ENCODE peak calls at places on chromosomes 4 and X, in seven cellular contexts. N is neuronal stem cell, R is GM23248, Z is astrocyte, K is HCT116, X is IMR-90, B is H9. Q is an unnamed sample. For H3K4me1 and H3K9me3, the result is how much of the 10 kb centered on the place peaks cover.

GRCh38 chr4:8473198-8473919 is 32.8 kb downstream of the TRMT44 start:
- DNase-seq in N (no peak), R (peak), Z (peak), K (no peak), X (no peak), B (peak), Q (peak)

GRCh38 chr4:79913581-79913980 is 159.4 kb downstream of the ANTXR2 start:
- DNase-seq in N (no peak), R (peak), Z (peak), K (no peak), X (peak), B (no peak), Q (peak)

GRCh38 chr4:143352052-143352451 is 15.4 kb downstream of the GAB1 start:
- DNase-seq in N (no peak), R (no peak), Z (peak), K (no peak), X (no peak), B (no peak), Q (no peak)

GRCh38 chr4:39820186-39820585 is 122.2 kb downstream of the UBE2K start:
- DNase-seq in N (no peak), R (no peak), Z (no peak), K (no peak), X (no peak), B (peak), Q (no peak)

GRCh38 chrX:111100191-111100590 is 4.2 kb downstream of the PAK3 start:
- DNase-seq in N (peak), R (peak), Z (no peak), K (peak), X (peak), B (peak), Q (peak)

GRCh38 chrX:69289046-69289838 is 124.0 kb upstream of the PJA1 start:
- DNase-seq in N (no peak), R (no peak), Z (no peak), K (no peak), X (no peak), B (no peak), Q (no peak)

GRCh38 chr4:163991268-163991667 is 496.8 kb downstream of the TMA16 start:
- DNase-seq in N (no peak), R (no peak), Z (peak), K (no peak), X (no peak), B (no peak), Q (no peak)

GRCh38 chr4:25032126-25032525 is 1.4 kb upstream of the LGI2 start:
- DNase-seq in N (no peak), R (peak), Z (peak), K (no peak), X (peak), B (no peak), Q (peak)

GRCh38 chr4:14184265-14184664 is 556.7 kb upstream of the BOD1L1 start:
- DNase-seq in N (no peak), R (peak), Z (peak), K (no peak), X (peak), B (no peak), Q (no peak)

GRCh38 chrX:350148-350533 is 31.5 kb upstream of the GTPBP6 start:
- DNase-seq in N (no peak), R (no peak), Z (no peak), K (no peak), X (no peak), B (no peak), Q (no peak)

GRCh38 chrX:13697976-13698375 is 9.0 kb downstream of the RAB9A start:
- DNase-seq in N (no peak), R (no peak), Z (no peak), K (no peak), X (no peak), B (no peak), Q (no peak)

GRCh38 chrX:20118065-20118824 is 1.5 kb upstream of the MAP7D2 start:
- DNase-seq in N (no peak), R (no peak), Z (no peak), K (no peak), X (no peak), B (no peak), Q (no peak)

GRCh38 chrX:153869473-153870287 is 16.3 kb downstream of the L1CAM start:
- DNase-seq in N (no peak), R (no peak), Z (no peak), K (no peak), X (no peak), B (no peak), Q (no peak)

GRCh38 chrX:72101597-72102037 is 30.1 kb downstream of the RTL5 start:
- DNase-seq in N (no peak), R (no peak), Z (no peak), K (no peak), X (no peak), B (peak), Q (no peak)

GRCh38 chrX:131778269-131779218 is 234.7 kb downstream of the OR13H1 start:
- DNase-seq in N (no peak), R (no peak), Z (peak), K (no peak), X (peak), B (no peak), Q (peak)

GRCh38 chr4:122195718-122196117 is 43.6 kb downstream of the BLTP1 start:
- DNase-seq in N (no peak), R (peak), Z (no peak), K (no peak), X (no peak), B (no peak), Q (no peak)

GRCh38 chr4:103198111-103198765 is at the start of gene CENPE:
- DNase-seq in N (peak), R (peak), Z (peak), K (peak), X (peak), B (peak), Q (peak)

GRCh38 chrX:80810365-80810978 is 795 bp upstream of the BRWD3 start:
- DNase-seq in N (no peak), R (no peak), Z (no peak), K (no peak), X (no peak), B (no peak), Q (peak)

GRCh38 chr4:140807491-140808257 is 51.5 kb upstream of the TBC1D9 start:
- DNase-seq in N (no peak), R (no peak), Z (peak), K (no peak), X (peak), B (no peak), Q (peak)

GRCh38 chrX:79530310-79531108 is 163.4 kb upstream of the ITM2A start:
- DNase-seq in N (no peak), R (no peak), Z (no peak), K (no peak), X (no peak), B (no peak), Q (no peak)

GRCh38 chrX:40834225-40834624 is 98.9 kb upstream of the MED14 start:
- DNase-seq in N (no peak), R (no peak), Z (no peak), K (no peak), X (no peak), B (no peak), Q (no peak)

GRCh38 chr4:20428410-20429160 is 176.9 kb downstream of the SLIT2 start:
- DNase-seq in N (no peak), R (peak), Z (no peak), K (no peak), X (peak), B (no peak), Q (peak)

GRCh38 chrX:12767856-12768255 is 23.4 kb upstream of the PRPS2 start:
- DNase-seq in N (no peak), R (no peak), Z (no peak), K (no peak), X (no peak), B (no peak), Q (no peak)

DNA sequence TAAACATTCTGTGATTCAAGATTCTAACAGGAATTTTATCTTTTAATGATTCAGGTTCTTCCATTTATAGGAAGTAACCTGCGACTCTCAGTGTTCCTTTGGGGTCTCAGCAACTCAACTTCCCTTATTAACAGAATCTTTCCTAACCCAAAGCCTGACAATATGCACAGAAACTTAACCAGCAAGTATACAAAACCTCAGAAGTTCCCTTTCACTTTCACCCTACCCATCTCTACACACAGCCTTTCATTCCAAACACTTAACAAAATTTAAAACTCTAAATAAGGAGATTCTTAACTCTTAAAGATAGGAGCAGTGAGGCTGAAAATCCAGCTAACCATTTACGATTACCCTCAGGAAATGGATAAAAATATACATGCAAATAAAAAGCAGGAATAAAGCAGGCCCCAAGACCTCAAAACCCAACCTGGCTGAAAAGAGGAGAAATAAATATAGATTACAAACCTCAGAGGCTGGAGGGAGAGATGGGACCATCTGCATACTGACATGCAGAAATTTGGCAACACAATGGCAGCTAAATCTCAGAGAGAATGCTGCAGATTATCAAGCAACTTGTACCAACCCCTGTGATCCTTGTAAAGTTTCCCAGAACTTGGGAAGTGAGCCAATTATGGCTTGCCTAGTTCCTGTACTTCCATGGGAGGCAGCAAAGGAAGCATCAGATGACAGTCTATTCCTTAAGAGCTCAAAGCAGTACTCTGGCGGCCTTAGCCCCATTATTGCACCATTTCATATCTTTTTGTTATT is 101.0 kb downstream of the ATP11C start:
- DNase-seq in N (no peak), R (peak), Z (peak), K (no peak), X (peak), B (no peak), Q (peak)
- H3K4me1 ChIP-seq in N (under half), R (under half), Z (under half), K (under half), X (under half), B (under half), Q (under half)

DNA sequence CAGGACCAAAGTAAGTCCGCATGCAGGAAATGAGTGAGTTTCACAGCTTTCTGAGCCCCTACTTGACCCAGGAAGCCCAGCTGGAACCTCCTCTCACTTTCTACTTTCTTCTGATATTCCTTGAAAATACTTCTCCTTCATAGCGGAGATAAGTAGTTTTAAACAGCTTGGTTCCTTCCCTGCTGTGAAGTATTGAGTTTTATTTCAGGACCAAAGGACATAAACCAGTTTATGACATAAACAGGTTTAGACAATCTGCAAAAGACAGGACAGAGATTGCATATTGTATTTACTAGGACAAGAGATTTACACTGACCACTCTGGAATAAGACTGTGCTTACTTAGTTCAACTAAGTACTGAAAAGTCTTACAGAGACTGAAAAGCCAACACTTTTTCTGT is 54.8 kb downstream of the PAGE2 start:
- DNase-seq in N (no peak), R (no peak), Z (no peak), K (no peak), X (no peak), B (no peak), Q (no peak)
- H3K9ac ChIP-seq in N (no peak), R (no peak), Z (no peak), K (no peak), X (no peak), B (no peak), Q (no peak)

GRCh38 chrX:43718956-43719355 is 62.9 kb downstream of the MAOA start:
- DNase-seq in N (no peak), R (no peak), Z (no peak), K (no peak), X (no peak), B (no peak), Q (no peak)
- H3K9me3 ChIP-seq in N (under half), R (under half), Z (under half), K (under half), X (under half), B (under half), Q (under half)

GRCh38 chrX:10108288-10108687 is 48.5 kb upstream of the CLCN4 start:
- DNase-seq in N (no peak), R (no peak), Z (no peak), K (no peak), X (no peak), B (no peak), Q (no peak)
- H3K4me1 ChIP-seq in N (under half), R (under half), Z (under half), K (under half), X (under half), B (under half), Q (under half)

DNA sequence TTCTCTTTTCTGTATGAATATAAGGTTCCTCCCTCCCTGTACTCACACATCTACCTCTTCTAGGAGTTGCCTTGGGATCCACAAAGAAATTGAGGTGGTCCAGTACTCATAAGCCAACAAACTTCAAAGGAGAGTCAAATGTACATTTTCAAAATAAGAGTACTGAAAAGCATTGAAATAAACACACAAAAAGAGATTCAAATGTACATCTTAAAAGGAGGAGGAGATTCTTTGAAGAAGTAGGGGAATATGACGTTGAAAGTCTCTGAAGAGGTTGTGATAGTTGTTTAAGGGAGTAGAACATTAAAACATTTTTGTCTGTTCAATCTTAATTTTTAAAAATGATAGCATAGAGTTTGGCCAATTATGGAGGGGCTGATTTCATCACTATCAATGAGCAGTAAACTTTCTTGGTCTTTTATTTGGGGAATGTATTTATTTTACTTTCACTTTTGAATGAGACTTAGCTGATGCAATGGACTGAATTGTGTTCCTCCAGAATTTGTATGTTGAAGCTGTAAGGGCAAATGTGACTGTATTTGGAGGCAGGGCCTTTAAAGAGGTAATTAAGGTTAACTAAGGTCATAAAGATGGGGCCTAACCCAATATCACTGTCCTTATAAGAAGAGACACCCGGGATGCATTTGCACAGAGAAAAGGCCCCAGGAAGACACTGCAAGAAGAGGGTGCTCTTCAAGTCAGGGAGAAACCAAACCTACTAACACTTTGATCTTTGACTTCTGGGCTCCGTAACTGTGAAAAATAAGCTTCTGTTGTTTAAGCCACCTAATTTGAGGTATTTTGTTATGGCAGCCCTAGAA is 226.3 kb upstream of the PGRMC2 start:
- DNase-seq in N (no peak), R (peak), Z (peak), K (no peak), X (peak), B (no peak), Q (peak)
- H3K9ac ChIP-seq in N (no peak), R (peak), Z (no peak), K (no peak), X (no peak), B (no peak), Q (no peak)

GRCh38 chr4:19128176-19128575 is 1106.6 kb upstream of the LCORL start:
- DNase-seq in N (no peak), R (no peak), Z (no peak), K (no peak), X (no peak), B (no peak), Q (no peak)
- H3K9me3 ChIP-seq in N (under half), R (under half), Z (under half), K (under half), X (under half), B (under half), Q (under half)

DNA sequence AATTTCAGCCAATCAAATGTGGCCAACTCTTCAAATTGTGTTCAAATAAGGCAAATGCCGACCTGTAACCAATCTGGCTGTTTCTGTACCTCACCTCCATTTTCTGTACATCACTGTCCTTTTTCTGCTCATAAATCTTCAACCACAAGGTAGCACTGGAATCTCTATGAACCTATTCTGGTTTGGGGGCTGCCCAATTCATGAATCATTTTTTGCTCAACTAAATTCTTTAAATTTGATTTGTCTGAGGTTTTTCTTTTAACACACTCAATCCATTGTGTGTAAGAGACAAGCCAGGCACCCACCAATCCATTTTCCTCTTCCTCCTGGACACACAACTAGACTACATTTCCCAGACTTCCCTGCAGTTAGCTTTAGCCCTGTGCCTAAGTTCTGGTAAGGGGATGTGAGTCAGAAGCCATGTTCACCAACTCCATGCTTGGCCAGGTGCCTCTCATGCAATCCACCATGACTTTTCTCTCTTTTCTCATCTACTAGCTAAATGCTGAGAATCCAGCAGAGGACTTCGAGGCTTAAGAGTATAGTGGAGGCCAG is 193.2 kb upstream of the KLF3 start:
- DNase-seq in N (no peak), R (no peak), Z (peak), K (no peak), X (no peak), B (no peak), Q (no peak)
- H3K4me1 ChIP-seq in N (under half), R (under half), Z (under half), K (under half), X (under half), B (under half), Q (under half)

DNA sequence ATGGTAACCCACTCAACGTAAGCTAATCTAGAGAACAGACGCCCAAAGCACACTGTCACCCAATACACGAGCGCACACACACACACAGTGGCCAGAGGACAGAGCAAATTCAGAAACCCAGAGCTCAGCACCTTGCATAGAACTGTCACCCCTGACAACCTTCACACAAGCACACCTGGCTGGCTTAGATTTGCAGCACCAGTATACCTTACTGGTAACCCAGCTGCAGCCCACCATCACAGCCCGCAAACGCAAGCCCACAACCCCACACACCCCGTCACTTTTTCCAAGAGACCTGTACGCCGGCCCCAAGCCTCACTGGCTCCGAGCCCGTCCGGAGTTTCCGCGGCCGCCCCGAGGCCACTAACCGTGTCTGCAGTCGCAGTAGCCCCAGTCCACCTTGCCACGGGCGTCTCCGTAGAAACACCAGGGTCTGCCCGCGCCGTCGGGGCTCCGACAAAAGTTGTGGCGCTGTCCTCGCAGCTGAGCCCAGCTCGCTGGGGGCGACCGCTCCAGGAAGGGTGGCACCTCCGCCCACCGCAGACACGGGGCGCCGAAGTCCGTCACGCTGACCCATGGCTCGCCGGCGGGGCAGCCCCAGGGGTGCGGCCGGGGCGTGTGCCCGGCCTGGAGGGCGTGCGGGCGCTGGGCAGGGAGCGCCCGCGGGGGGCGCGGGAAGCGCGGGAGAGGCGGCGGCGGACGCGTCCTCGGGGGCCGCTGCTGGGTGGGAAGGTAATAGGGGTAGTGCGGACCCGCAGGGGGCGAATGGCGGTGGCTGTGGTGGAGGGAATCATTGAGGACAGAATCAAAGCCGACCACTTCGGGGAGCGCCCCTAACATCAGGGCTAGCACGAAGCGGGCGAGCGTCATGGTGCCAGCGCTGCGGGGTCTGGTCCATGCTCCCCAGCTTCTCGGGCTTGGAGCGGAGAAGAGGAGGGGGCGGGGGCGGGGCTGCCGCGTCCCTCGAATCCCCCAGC is 664 bp downstream of the PRSS12 start:
- DNase-seq in N (peak), R (peak), Z (no peak), K (peak), X (peak), B (peak), Q (peak)
- H3K9ac ChIP-seq in N (peak), R (peak), Z (peak), K (peak), X (peak), B (no peak), Q (no peak)

DNA sequence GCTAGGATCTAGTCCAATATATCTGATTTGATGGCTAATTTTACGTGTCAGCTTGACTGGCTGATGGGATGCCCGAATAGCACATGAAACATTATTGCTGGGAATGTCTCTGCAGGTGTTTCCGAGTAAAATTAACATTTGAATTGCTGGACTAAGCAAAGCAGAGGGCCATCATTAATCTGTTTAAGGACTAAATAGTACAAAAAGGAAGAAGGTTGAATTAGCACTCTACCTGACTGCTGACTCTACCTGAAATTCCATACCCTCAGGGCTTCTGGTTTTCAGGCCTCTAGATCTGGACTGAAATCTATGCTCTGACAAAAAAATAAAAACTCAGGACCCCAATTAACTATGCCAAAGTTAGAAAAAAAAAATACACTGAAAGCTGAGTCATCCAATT is 1021.9 kb downstream of the FAM133A start:
- DNase-seq in N (no peak), R (no peak), Z (no peak), K (no peak), X (no peak), B (no peak), Q (no peak)
- H3K9me3 ChIP-seq in N (under half), R (under half), Z (under half), K (under half), X (under half), B (under half), Q (under half)

GRCh38 chrX:39758791-39759525 is 338.8 kb downstream of the BCOR start:
- DNase-seq in N (no peak), R (no peak), Z (peak), K (no peak), X (no peak), B (no peak), Q (no peak)
- H3K4me1 ChIP-seq in N (under half), R (under half), Z (half or more), K (under half), X (under half), B (under half), Q (under half)

Q was measured in adipocyte.